ENCODE peak calls at places on chromosomes 12 and 14, in four cellular contexts. O, C, N and F are unnamed samples.
A peak's percentile ranks its signal among the peaks of the same experiment; 100 is the strongest.

GRCh38 chr12:108633534-108634224 is at the start of gene SELPLG:
- DNase-seq in N (peak; percentile 88), O (peak; percentile 68), C (no peak), F (no peak)

GRCh38 chr12:115570271-115570777 is 707.2 kb downstream of the MED13L start:
- DNase-seq in C (no peak), O (no peak), N (no peak), F (no peak)

GRCh38 chr12:76670776-76671175 is 93.1 kb upstream of the ZDHHC17 start:
- DNase-seq in C (peak; percentile 20), O (no peak), N (no peak), F (peak; percentile 9)

GRCh38 chr12:90970471-90970870 is 15.5 kb upstream of the CCER1 start:
- DNase-seq in N (no peak), C (peak; percentile 34), O (no peak), F (no peak)

GRCh38 chr12:92133795-92134637 is 11.6 kb downstream of the BTG1 start:
- DNase-seq in C (no peak), O (no peak), N (no peak), F (no peak)

GRCh38 chr12:121186826-121187225 is 23.1 kb upstream of the P2RX4 start:
- DNase-seq in N (no peak), C (no peak), O (no peak), F (no peak)

GRCh38 chr14:101874001-101874400 is 90.4 kb upstream of the DYNC1H1 start:
- DNase-seq in O (no peak), C (no peak), N (no peak), F (no peak)

GRCh38 chr14:103031956-103032355 is 25.4 kb downstream of the CDC42BPB start:
- DNase-seq in N (no peak), O (no peak), C (no peak), F (no peak)

GRCh38 chr14:36852853-36853634 is 191.4 kb downstream of the PAX9 start:
- DNase-seq in N (no peak), O (no peak), C (peak; percentile 40), F (no peak)

GRCh38 chr12:67354966-67355365 is 85.8 kb downstream of the CAND1 start:
- DNase-seq in C (no peak), O (no peak), N (no peak), F (no peak)

GRCh38 chr12:119200601-119201000 is 21.9 kb downstream of the HSPB8 start:
- DNase-seq in O (no peak), C (no peak), N (no peak), F (no peak)

GRCh38 chr14:90567991-90568390 is 171.2 kb downstream of the CALM1 start:
- DNase-seq in C (no peak), N (no peak), O (no peak), F (no peak)

GRCh38 chr12:95551305-95551704 is at the start of gene USP44:
- DNase-seq in N (peak; percentile 49), C (no peak), O (no peak), F (no peak)

GRCh38 chr12:24407884-24408283 is 458.4 kb upstream of the SOX5 start:
- DNase-seq in N (no peak), C (no peak), O (no peak), F (no peak)

GRCh38 chr14:103679351-103679750 is 35.9 kb downstream of the XRCC3 start:
- DNase-seq in O (no peak), C (no peak), N (peak; percentile 64), F (no peak)

GRCh38 chr14:21087294-21088091 is 11.0 kb downstream of the ZNF219 start:
- DNase-seq in C (peak; percentile 57), N (peak; percentile 41), O (peak; percentile 67), F (no peak)

GRCh38 chr12:91216871-91217270 is 34.3 kb upstream of the DCN start:
- DNase-seq in C (no peak), N (no peak), O (no peak), F (no peak)

GRCh38 chr12:116484807-116485206 is 74.4 kb upstream of the MAP1LC3B2 start:
- DNase-seq in O (no peak), N (no peak), C (no peak), F (no peak)

GRCh38 chr14:98208943-98209342 is 1063.1 kb downstream of the BCL11B start:
- DNase-seq in N (no peak), O (no peak), C (no peak), F (no peak)

GRCh38 chr12:28830491-28830890 is 318.6 kb upstream of the FAR2 start:
- DNase-seq in O (no peak), C (no peak), N (no peak), F (no peak)

GRCh38 chr12:107992870-107993451 is 136.1 kb upstream of the WSCD2 start:
- DNase-seq in O (no peak), C (peak; percentile 55), N (peak; percentile 5), F (peak; percentile 36)

GRCh38 chr14:101063121-101063520 is 159.6 kb upstream of the RTL1 start:
- DNase-seq in O (no peak), N (no peak), C (no peak), F (no peak)

GRCh38 chr12:117968826-117969659 is at the start of gene KSR2:
- DNase-seq in C (peak; percentile 46), N (peak; percentile 57), O (peak; percentile 71), F (peak; percentile 77)

GRCh38 chr12:5503774-5504173 is 71.9 kb downstream of the NTF3 start:
- DNase-seq in C (no peak), O (no peak), N (no peak), F (peak; percentile 13)

GRCh38 chr12:129629901-129630300 is 273.9 kb downstream of the TMEM132D start:
- DNase-seq in O (no peak), N (no peak), C (no peak), F (no peak)

GRCh38 chr12:25130741-25131188 is 64.2 kb downstream of the DNAI7 start:
- DNase-seq in O (no peak), C (peak; percentile 59), N (no peak), F (peak; percentile 31)

GRCh38 chr12:24230061-24230460 is 280.6 kb upstream of the SOX5 start:
- DNase-seq in C (no peak), N (no peak), O (no peak), F (no peak)

GRCh38 chr14:94663965-94664704 is 51.9 kb downstream of the SERPINA3 start:
- DNase-seq in O (no peak), C (no peak), N (no peak), F (no peak)

GRCh38 chr12:630656-631632 is 32.3 kb downstream of the NINJ2 start:
- DNase-seq in O (peak; percentile 87), C (no peak), N (peak; percentile 79), F (no peak)

GRCh38 chr12:54053625-54054441 is at the start of gene HOXC4:
- DNase-seq in N (no peak), C (no peak), O (no peak), F (no peak)

GRCh38 chr14:35402323-35403084 is 2.0 kb downstream of the NFKBIA start:
- DNase-seq in C (peak; percentile 53), O (no peak), N (peak; percentile 49), F (no peak)

GRCh38 chr12:77947326-77947725 is 116.6 kb downstream of the NAV3 start:
- DNase-seq in O (no peak), C (no peak), N (no peak), F (peak; percentile 35)